ENCODE peak calls at places on chromosomes 11 and 22, in four cellular contexts. One of them, this sample, is unnamed.

GRCh38 chr22:43060213-43060612 is 29.0 kb downstream of the TTLL1 start:
- DNase-seq in T-helper 17 cell: no peak
- DNase-seq in HEK293T: peak
- DNase-seq in sciatic nerve: no peak
- DNase-seq in this sample: no peak

GRCh38 chr11:57646756-57647303 is 2.9 kb downstream of the YPEL4 start:
- DNase-seq in T-helper 17 cell: no peak
- DNase-seq in HEK293T: no peak
- DNase-seq in sciatic nerve: no peak
- DNase-seq in this sample: no peak

GRCh38 chr22:17087176-17088131 is 2.7 kb downstream of the IL17RA start:
- DNase-seq in T-helper 17 cell: no peak
- DNase-seq in HEK293T: no peak
- DNase-seq in sciatic nerve: peak
- DNase-seq in this sample: no peak

GRCh38 chr11:8318536-8318935 is 54.9 kb upstream of the LMO1 start:
- DNase-seq in T-helper 17 cell: no peak
- DNase-seq in HEK293T: peak
- DNase-seq in sciatic nerve: no peak
- DNase-seq in this sample: no peak

GRCh38 chr11:28674432-28675076 is 566.4 kb downstream of the METTL15 start:
- DNase-seq in T-helper 17 cell: no peak
- DNase-seq in HEK293T: peak
- DNase-seq in sciatic nerve: no peak
- DNase-seq in this sample: no peak

GRCh38 chr11:131036544-131036943 is 120.3 kb upstream of the SNX19 start:
- DNase-seq in T-helper 17 cell: no peak
- DNase-seq in HEK293T: no peak
- DNase-seq in sciatic nerve: no peak
- DNase-seq in this sample: no peak

GRCh38 chr11:88507771-88508557 is 170.4 kb upstream of the CTSC start:
- DNase-seq in T-helper 17 cell: no peak
- DNase-seq in HEK293T: no peak
- DNase-seq in sciatic nerve: no peak
- DNase-seq in this sample: no peak

GRCh38 chr11:75240381-75241035 is at the start of gene TPBGL:
- DNase-seq in T-helper 17 cell: no peak
- DNase-seq in HEK293T: peak
- DNase-seq in sciatic nerve: peak
- DNase-seq in this sample: peak

GRCh38 chr11:118882489-118882888 is 1.2 kb upstream of the CXCR5 start:
- DNase-seq in T-helper 17 cell: no peak
- DNase-seq in HEK293T: no peak
- DNase-seq in sciatic nerve: no peak
- DNase-seq in this sample: no peak

GRCh38 chr11:73205666-73206343 is 12.3 kb upstream of the P2RY2 start:
- DNase-seq in T-helper 17 cell: no peak
- DNase-seq in HEK293T: no peak
- DNase-seq in sciatic nerve: peak
- DNase-seq in this sample: no peak

GRCh38 chr11:30583505-30584280 is 2.5 kb downstream of the MPPED2 start:
- DNase-seq in T-helper 17 cell: no peak
- DNase-seq in HEK293T: no peak
- DNase-seq in sciatic nerve: peak
- DNase-seq in this sample: peak

GRCh38 chr22:24060375-24060788 is 49.3 kb downstream of the CABIN1 start:
- DNase-seq in T-helper 17 cell: no peak
- DNase-seq in HEK293T: no peak
- DNase-seq in sciatic nerve: no peak
- DNase-seq in this sample: peak

GRCh38 chr22:45887202-45888131 is 89.5 kb downstream of the WNT7B start:
- DNase-seq in T-helper 17 cell: peak
- DNase-seq in HEK293T: no peak
- DNase-seq in sciatic nerve: peak
- DNase-seq in this sample: no peak